ENCODE peak calls at places on chromosome 15, in four cellular contexts. D, B, O and S are unnamed samples.

GRCh38 chr15:27873039-27873438 is 226.1 kb downstream of the OCA2 start:
- DNase-seq in O (no peak), D (no peak), B (no peak), S (no peak)

GRCh38 chr15:56942118-56942517 is 23.7 kb downstream of the TCF12 start:
- DNase-seq in O (no peak), D (no peak), B (no peak), S (no peak)

GRCh38 chr15:88651971-88652370 is 13.2 kb downstream of the ISG20 start:
- DNase-seq in O (no peak), B (no peak), D (no peak), S (no peak)

GRCh38 chr15:66278671-66279070 is 14.7 kb upstream of the DIS3L start:
- DNase-seq in B (no peak), D (no peak), O (no peak), S (no peak)

GRCh38 chr15:71780349-71780976 is 29.9 kb upstream of the NR2E3 start:
- DNase-seq in O (peak), B (peak), D (no peak), S (peak)

GRCh38 chr15:96264351-96264798 is 66.1 kb upstream of the NR2F2 start:
- DNase-seq in B (no peak), O (no peak), D (peak), S (no peak)

GRCh38 chr15:71396536-71397125 is 281.4 kb downstream of the THSD4 start:
- DNase-seq in O (no peak), D (no peak), B (no peak), S (no peak)

GRCh38 chr15:77860101-77860691 is 217.3 kb downstream of the TBC1D2B start:
- DNase-seq in O (no peak), B (no peak), D (no peak), S (no peak)

GRCh38 chr15:93089855-93090305 is 869 bp upstream of the RGMA start:
- DNase-seq in D (no peak), O (no peak), B (no peak), S (no peak)

GRCh38 chr15:96341465-96342142 is 11.1 kb downstream of the NR2F2 start:
- DNase-seq in O (no peak), B (no peak), D (no peak), S (no peak)

GRCh38 chr15:29968099-29968892 is 114.5 kb upstream of the GOLGA8J start:
- DNase-seq in D (no peak), O (no peak), B (no peak), S (no peak)

GRCh38 chr15:27126449-27126848 is 155.5 kb downstream of the GABRG3 start:
- DNase-seq in B (no peak), D (no peak), O (no peak), S (no peak)

GRCh38 chr15:29550834-29551465 is 271.3 kb downstream of the TJP1 start:
- DNase-seq in B (no peak), D (no peak), O (no peak), S (peak)

GRCh38 chr15:53802672-53803071 is 43.2 kb upstream of the WDR72 start:
- DNase-seq in D (no peak), B (no peak), O (no peak), S (no peak)

GRCh38 chr15:45790325-45790943 is 155.6 kb downstream of the SQOR start:
- DNase-seq in D (no peak), O (peak), B (peak), S (peak)

GRCh38 chr15:90184119-90184785 is 16.9 kb upstream of the SEMA4B start:
- DNase-seq in B (peak), D (no peak), O (no peak), S (peak)

GRCh38 chr15:87347806-87348515 is 908.6 kb downstream of the NTRK3 start:
- DNase-seq in D (no peak), O (peak), B (no peak), S (no peak)

GRCh38 chr15:78302579-78302978 is 3.2 kb upstream of the SKIC8 start:
- DNase-seq in B (no peak), O (peak), D (no peak), S (peak)

GRCh38 chr15:89002281-89002761 is 85.9 kb upstream of the ABHD2 start:
- DNase-seq in B (no peak), D (peak), O (peak), S (peak)

GRCh38 chr15:68558318-68559305 is 20.2 kb upstream of the CORO2B start:
- DNase-seq in D (peak), B (no peak), O (no peak), S (no peak)

GRCh38 chr15:83118968-83119367 is 11.5 kb downstream of the TM6SF1 start:
- DNase-seq in B (no peak), D (no peak), O (no peak), S (no peak)

GRCh38 chr15:76875911-76876310 is 29.2 kb downstream of the SCAPER start:
- DNase-seq in B (no peak), D (no peak), O (no peak), S (no peak)

GRCh38 chr15:90030376-90030775 is 29.3 kb downstream of the ZNF710 start:
- DNase-seq in O (no peak), D (peak), B (no peak), S (peak)

GRCh38 chr15:88638626-88639372 is at the start of gene ISG20:
- DNase-seq in B (peak), O (peak), D (peak), S (peak)

DNA sequence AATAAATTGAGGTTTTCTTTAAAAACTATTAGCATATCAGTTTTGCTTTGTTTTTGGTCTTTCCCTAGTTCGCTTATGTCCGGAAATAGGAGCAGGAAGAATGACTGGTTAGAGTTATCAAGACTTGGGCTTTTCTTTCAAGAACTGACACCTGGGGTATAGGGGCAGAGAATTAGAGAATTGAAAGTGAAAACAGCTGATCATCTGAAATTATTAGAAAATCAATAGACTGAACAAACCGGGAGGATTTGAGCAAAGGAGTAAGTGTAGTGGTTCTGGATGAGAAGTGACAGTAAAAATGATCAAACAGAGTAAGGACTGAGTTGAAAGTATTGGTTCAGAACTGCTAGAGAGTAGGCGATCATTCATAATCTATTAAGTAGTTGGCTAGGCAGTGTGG is 6.0 kb downstream of the MINDY2 start:
- DNase-seq in B (peak), O (no peak), D (no peak), S (no peak)
- TF ChIP-seq CTCF in B (no peak), O (no peak), D (no peak), S (no peak)

DNA sequence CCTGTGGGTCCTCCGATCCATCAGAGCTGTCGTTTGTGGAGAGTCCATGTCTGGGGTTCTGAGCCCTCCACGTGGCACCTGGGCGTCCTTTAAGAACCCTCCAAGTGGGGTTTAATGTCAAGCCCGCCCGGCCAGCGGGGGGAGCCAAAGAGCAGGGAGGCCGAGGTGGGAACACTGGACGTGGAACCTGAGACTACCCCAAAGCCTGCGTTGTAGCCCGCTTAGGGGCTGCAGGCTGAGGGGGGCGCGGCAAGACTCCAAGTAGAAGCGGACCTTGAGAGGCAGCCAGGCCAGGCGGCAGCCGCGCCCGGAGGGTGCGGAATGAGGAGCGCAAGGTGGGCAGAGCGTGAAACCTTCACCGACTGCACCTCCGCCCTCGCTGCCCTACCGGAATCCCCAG is 126.2 kb upstream of the ATP10A start:
- DNase-seq in B (no peak), D (no peak), O (no peak), S (no peak)
- TF ChIP-seq CTCF in B (no peak), D (no peak), O (no peak), S (no peak)

GRCh38 chr15:84748274-84749110 is at the start of gene ZNF592:
- DNase-seq in O (peak), B (peak), D (peak), S (peak)
- TF ChIP-seq CTCF in O (peak), B (no peak), D (no peak), S (no peak)

GRCh38 chr15:94230886-94231727 is at the start of gene MCTP2:
- DNase-seq in O (peak), B (peak), D (peak), S (peak)
- TF ChIP-seq CTCF in O (peak), B (peak), D (no peak), S (peak)

GRCh38 chr15:35293353-35294130 is 208.4 kb upstream of the NANOGP8 start:
- DNase-seq in B (no peak), D (no peak), O (peak), S (peak)
- TF ChIP-seq CTCF in B (no peak), D (no peak), O (peak), S (peak)

DNA sequence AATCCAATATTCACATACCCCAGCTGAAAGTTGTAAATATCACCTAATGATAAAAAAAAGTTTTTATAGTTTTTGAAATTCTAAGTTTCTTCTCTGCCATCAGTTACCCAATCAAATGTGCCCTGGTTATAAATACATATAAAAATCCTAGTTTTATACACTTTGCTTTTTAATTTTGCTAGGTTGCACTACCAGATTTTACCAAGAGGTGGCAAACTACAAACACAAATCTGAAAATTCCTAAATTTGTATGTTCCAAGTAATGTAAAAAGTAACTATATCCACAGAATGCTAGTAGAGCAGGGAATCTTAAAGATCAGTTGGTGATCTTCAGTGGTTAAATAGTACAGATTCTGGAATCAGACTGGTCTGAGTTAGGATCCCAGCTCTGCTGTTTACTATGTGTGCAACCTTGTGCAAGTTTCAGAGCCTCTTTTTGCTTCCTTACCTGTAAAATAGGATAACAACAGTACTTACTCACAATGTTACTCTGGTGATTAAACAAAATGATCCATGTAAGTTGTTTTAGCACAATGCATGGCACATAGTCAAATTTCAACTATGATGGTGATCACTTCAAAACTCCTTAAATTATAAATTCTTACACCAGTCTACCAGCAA is 11.0 kb downstream of the TRPM7 start:
- DNase-seq in B (peak), D (no peak), O (peak), S (peak)
- TF ChIP-seq CTCF in B (peak), D (peak), O (peak), S (peak)

GRCh38 chr15:39582286-39582976 is 1.6 kb downstream of the THBS1 start:
- DNase-seq in B (no peak), D (peak), O (peak), S (peak)

GRCh38 chr15:39584266-39584659 is 3.4 kb downstream of the THBS1 start:
- DNase-seq in B (no peak), O (no peak), D (no peak), S (no peak)

GRCh38 chr15:39584662-39585393 is 3.9 kb downstream of the THBS1 start:
- DNase-seq in O (peak), B (no peak), D (no peak), S (peak)

GRCh38 chr15:39582977-39583585 is 2.2 kb downstream of the THBS1 start:
- DNase-seq in D (no peak), O (no peak), B (no peak), S (peak)

DNA sequence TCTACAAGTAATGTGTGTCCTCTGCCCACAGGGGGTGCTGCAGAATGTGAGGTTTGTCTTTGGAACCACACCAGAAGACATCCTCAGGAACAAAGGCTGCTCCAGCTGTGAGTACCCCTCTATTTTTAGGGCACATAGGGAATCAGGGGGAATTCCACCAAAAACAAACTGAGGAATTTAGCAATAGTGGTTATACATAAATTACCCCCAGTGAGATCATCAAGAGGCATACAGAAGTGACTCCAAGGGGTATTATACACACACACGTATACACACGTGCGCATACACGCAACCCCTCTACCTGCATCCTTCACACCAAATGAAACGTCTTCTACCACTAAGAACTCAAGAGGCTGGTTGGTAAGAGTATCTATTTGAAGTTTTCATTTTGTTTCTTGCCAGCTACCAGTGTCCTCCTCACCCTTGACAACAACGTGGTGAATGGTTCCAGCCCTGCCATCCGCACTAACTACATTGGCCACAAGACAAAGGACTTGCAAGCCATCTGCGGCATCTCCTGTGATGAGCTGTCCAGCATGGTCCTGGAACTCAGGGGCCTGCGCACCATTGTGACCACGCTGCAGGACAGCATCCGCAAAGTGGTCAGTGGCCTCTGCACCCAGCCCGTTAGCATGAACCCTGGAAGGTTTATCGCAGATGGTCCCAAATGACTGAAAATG is 2.8 kb downstream of the THBS1 start:
- DNase-seq in D (no peak), B (no peak), O (peak), S (peak)
- TF ChIP-seq CTCF in D (no peak), B (no peak), O (peak), S (peak)

GRCh38 chr15:98728107-98728810 is 79.9 kb downstream of the IGF1R start:
- DNase-seq in D (no peak), O (no peak), B (no peak), S (no peak)

GRCh38 chr15:98724495-98724894 is 76.2 kb downstream of the IGF1R start:
- DNase-seq in B (no peak), D (no peak), O (no peak), S (no peak)

GRCh38 chr15:98724017-98724416 is 75.7 kb downstream of the IGF1R start:
- DNase-seq in O (no peak), B (no peak), D (no peak), S (no peak)

GRCh38 chr15:98727115-98728040 is 79.0 kb downstream of the IGF1R start:
- DNase-seq in B (no peak), D (peak), O (peak), S (peak)

DNA sequence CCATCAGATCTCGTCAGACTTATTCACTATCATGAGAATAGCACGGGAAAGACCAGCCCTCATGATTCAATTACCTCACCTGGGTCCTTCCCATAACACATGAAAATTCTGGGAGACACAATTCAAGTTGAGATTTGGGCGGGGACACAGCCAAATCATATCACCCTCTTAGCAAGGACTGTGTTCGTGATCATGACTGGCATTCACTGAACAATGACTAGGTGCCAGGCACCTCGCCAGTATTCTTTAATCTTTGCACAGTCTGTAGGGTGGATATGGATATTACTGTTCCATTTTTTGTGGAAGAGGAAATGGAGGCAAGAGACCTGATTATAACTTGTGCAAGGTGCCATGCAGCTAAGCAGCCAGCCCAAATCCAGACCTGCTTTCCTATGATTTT is 77.5 kb downstream of the IGF1R start:
- DNase-seq in O (no peak), D (no peak), B (no peak), S (no peak)
- TF ChIP-seq CTCF in O (no peak), D (no peak), B (no peak), S (no peak)

GRCh38 chr15:40192942-40193341 is 32.1 kb downstream of the BUB1B start:
- DNase-seq in B (no peak), D (no peak), O (peak), S (peak)
- TF ChIP-seq CTCF in B (no peak), D (no peak), O (no peak), S (no peak)

DNA sequence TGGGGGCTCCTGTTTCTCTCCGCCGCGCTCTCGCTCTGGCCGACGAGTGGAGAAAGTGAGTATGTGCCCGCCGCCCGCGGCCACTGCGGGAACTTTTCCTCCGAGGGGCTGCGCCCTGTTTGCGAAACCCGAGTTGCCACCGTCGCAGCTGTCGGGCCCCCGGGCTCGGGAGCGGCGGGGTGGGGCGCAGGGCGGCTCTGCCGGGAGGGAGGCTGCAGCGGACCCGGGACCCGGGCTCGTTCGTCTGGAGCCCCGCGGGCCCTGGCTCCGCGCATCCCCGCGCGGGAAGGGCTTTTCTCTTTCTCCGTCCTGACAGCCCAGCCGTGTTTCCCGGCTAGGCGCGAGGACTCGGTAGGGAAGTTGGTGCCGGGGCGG is 1.3 kb downstream of the IGF1R start:
- DNase-seq in O (no peak), D (peak), B (peak), S (peak)
- TF ChIP-seq CTCF in O (peak), D (peak), B (no peak), S (peak)